ENCODE peak calls at places on chromosomes 4 and X, in seven cellular contexts. V, R, W, O, C, E and J are unnamed samples.

GRCh38 chr4:113692809-113693411 is 68.6 kb downstream of the CAMK2D start:
- DNase-seq in V (no peak), R (no peak), W (no peak), O (no peak), C (peak; percentile 13), E (no peak), J (peak; percentile 87)

GRCh38 chrX:152202886-152203285 is 64.5 kb upstream of the MAGEA10 start:
- DNase-seq in V (no peak), R (no peak), W (no peak), O (no peak), C (no peak), E (no peak), J (no peak)

GRCh38 chrX:111719426-111720210 is 38.6 kb downstream of the ALG13 start:
- DNase-seq in V (peak; percentile 5), R (no peak), W (no peak), O (no peak), C (peak; percentile 16), E (no peak), J (peak; percentile 10)

GRCh38 chrX:21989415-21989814 is 42.7 kb upstream of the PHEX start:
- DNase-seq in V (no peak), R (no peak), W (no peak), O (peak; percentile 27), C (no peak), E (no peak), J (no peak)

GRCh38 chr4:138870739-138871633 is 144.6 kb upstream of the NOCT start:
- DNase-seq in V (peak; percentile 74), R (peak; percentile 51), W (no peak), O (peak; percentile 26), C (peak; percentile 71), E (peak; percentile 67), J (peak; percentile 81)

GRCh38 chrX:139559383-139560042 is 29.0 kb downstream of the F9 start:
- DNase-seq in V (peak; percentile 16), R (no peak), W (peak; percentile 26), O (no peak), C (peak; percentile 72), E (peak; percentile 36), J (peak; percentile 50)

GRCh38 chr4:76943129-76943620 is 6.4 kb upstream of the SEPTIN11 start:
- DNase-seq in V (peak; percentile 86), R (no peak), W (no peak), O (no peak), C (peak; percentile 85), E (no peak), J (peak; percentile 76)

GRCh38 chr4:48979897-48980579 is 6.0 kb upstream of the CWH43 start:
- DNase-seq in V (no peak), R (no peak), W (no peak), O (no peak), C (peak; percentile 55), E (no peak), J (no peak)

GRCh38 chr4:146790515-146790914 is 151.8 kb downstream of the POU4F2 start:
- DNase-seq in V (no peak), R (no peak), W (no peak), O (no peak), C (no peak), E (no peak), J (no peak)

GRCh38 chrX:134388161-134389109 is 71.5 kb upstream of the HPRT1 start:
- DNase-seq in V (no peak), R (no peak), W (peak; percentile 43), O (no peak), C (no peak), E (no peak), J (no peak)

GRCh38 chrX:2566044-2566443 is 65.3 kb upstream of the DHRSX start:
- DNase-seq in V (no peak), R (no peak), W (no peak), O (no peak), C (no peak), E (no peak), J (no peak)

GRCh38 chr4:14184265-14184664 is 556.7 kb upstream of the BOD1L1 start:
- DNase-seq in V (no peak), R (no peak), W (no peak), O (no peak), C (peak; percentile 81), E (no peak), J (peak; percentile 60)

GRCh38 chrX:129310000-129310399 is 213.3 kb downstream of the SMARCA1 start:
- DNase-seq in V (no peak), R (no peak), W (no peak), O (no peak), C (no peak), E (no peak), J (no peak)

GRCh38 chrX:40887476-40887875 is 152.1 kb upstream of the MED14 start:
- DNase-seq in V (no peak), R (no peak), W (no peak), O (no peak), C (no peak), E (no peak), J (peak; percentile 42)

GRCh38 chr4:99863-100262 is 24.4 kb upstream of the ZNF718 start:
- DNase-seq in V (no peak), R (no peak), W (no peak), O (no peak), C (peak; percentile 9), E (no peak), J (no peak)

GRCh38 chr4:7392438-7393374 is 42.0 kb downstream of the PSAPL1 start:
- DNase-seq in V (peak; percentile 41), R (no peak), W (no peak), O (no peak), C (peak; percentile 31), E (peak; percentile 21), J (peak; percentile 5)

GRCh38 chr4:1205641-1206298 is 33.4 kb upstream of the SPON2 start:
- DNase-seq in V (no peak), R (no peak), W (no peak), O (peak; percentile 14), C (no peak), E (peak; percentile 23), J (no peak)

GRCh38 chr4:173990126-173990878 is 293.2 kb downstream of the FBXO8 start:
- DNase-seq in V (peak; percentile 6), R (no peak), W (no peak), O (no peak), C (peak; percentile 70), E (no peak), J (peak; percentile 83)

GRCh38 chr4:1402516-1403101 is 3.6 kb downstream of the NKX1-1 start:
- DNase-seq in V (no peak), R (no peak), W (no peak), O (no peak), C (no peak), E (peak; percentile 17), J (no peak)

GRCh38 chrX:24799078-24799477 is 105.4 kb downstream of the POLA1 start:
- DNase-seq in V (no peak), R (no peak), W (no peak), O (no peak), C (no peak), E (no peak), J (no peak)

GRCh38 chrX:54807524-54808108 is at the start of gene MAGED2:
- DNase-seq in V (no peak), R (peak; percentile 26), W (no peak), O (peak; percentile 74), C (peak; percentile 3), E (no peak), J (peak; percentile 34)

GRCh38 chr4:27861802-27862201 is 1001.2 kb downstream of the STIM2 start:
- DNase-seq in V (peak; percentile 70), R (no peak), W (no peak), O (no peak), C (peak; percentile 28), E (no peak), J (peak; percentile 14)

GRCh38 chr4:2217726-2218125 is 24.2 kb downstream of the HAUS3 start:
- DNase-seq in V (no peak), R (no peak), W (no peak), O (no peak), C (peak; percentile 30), E (no peak), J (peak; percentile 12)

GRCh38 chr4:156888762-156889161 is 82.8 kb downstream of the PDGFC start:
- DNase-seq in V (peak; percentile 42), R (no peak), W (no peak), O (no peak), C (peak; percentile 86), E (no peak), J (peak; percentile 66)

GRCh38 chr4:114495471-114495928 is 103.1 kb upstream of the UGT8 start:
- DNase-seq in V (no peak), R (no peak), W (no peak), O (no peak), C (no peak), E (no peak), J (no peak)

GRCh38 chrX:132490086-132490419 is 1.2 kb upstream of the MBNL3 start:
- DNase-seq in V (no peak), R (no peak), W (peak; percentile 51), O (no peak), C (no peak), E (no peak), J (no peak)

GRCh38 chr4:56400560-56400959 is 13.3 kb upstream of the AASDH start:
- DNase-seq in V (no peak), R (no peak), W (no peak), O (no peak), C (no peak), E (no peak), J (no peak)

GRCh38 chrX:63330681-63331080 is 20.5 kb downstream of the SPIN4 start:
- DNase-seq in V (no peak), R (no peak), W (no peak), O (no peak), C (peak; percentile 3), E (no peak), J (no peak)

GRCh38 chrX:131227608-131228007 is 61.5 kb downstream of the IGSF1 start:
- DNase-seq in V (no peak), R (no peak), W (no peak), O (no peak), C (no peak), E (no peak), J (no peak)

GRCh38 chr4:186078977-186079697 is 10.2 kb downstream of the TLR3 start:
- DNase-seq in V (peak; percentile 14), R (no peak), W (no peak), O (no peak), C (no peak), E (no peak), J (no peak)
- H3K4me3 ChIP-seq in V (no peak overlapping the region), R (no peak overlapping the region), W (no peak overlapping the region), O (no peak overlapping the region), C (no peak overlapping the region), E (no peak overlapping the region), J (no peak overlapping the region)

GRCh38 chr4:38894340-38894982 is 26.9 kb downstream of the FAM114A1 start:
- DNase-seq in V (no peak), R (no peak), W (no peak), O (no peak), C (no peak), E (no peak), J (no peak)
- TF ChIP-seq CTCF in V (no peak), R (no peak), W (no peak), O (no peak), C (no peak), E (no peak), J (no peak)

GRCh38 chrX:137565318-137565904 is 516 bp upstream of the ZIC3 start:
- DNase-seq in V (no peak), R (no peak), W (no peak), O (no peak), C (no peak), E (no peak), J (no peak)
- H3K4me3 ChIP-seq in V (peak overlapping the region; percentile 46), R (peak overlapping the region; percentile 59), W (no peak overlapping the region), O (no peak overlapping the region), C (no peak overlapping the region), E (peak overlapping the region; percentile 62), J (peak overlapping the region; percentile 25)

GRCh38 chr4:164997324-164997723 is 19.9 kb upstream of the TRIM61 start:
- DNase-seq in V (no peak), R (no peak), W (no peak), O (no peak), C (peak; percentile 20), E (no peak), J (no peak)
- TF ChIP-seq CTCF in V (peak; percentile 39), R (no peak), W (peak; percentile 42), O (no peak), C (peak; percentile 20), E (no peak), J (peak; percentile 7)

GRCh38 chr4:88809561-88810219 is 112.1 kb upstream of the NAP1L5 start:
- DNase-seq in V (no peak), R (no peak), W (no peak), O (no peak), C (peak; percentile 47), E (no peak), J (no peak)
- H3K4me3 ChIP-seq in V (no peak overlapping the region), R (no peak overlapping the region), W (no peak overlapping the region), O (no peak overlapping the region), C (no peak overlapping the region), E (no peak overlapping the region), J (no peak overlapping the region)